ENCODE peak calls at places on chromosomes 7 and 10, in five cellular contexts. N, K, B, V and Z are unnamed samples.

GRCh38 chr7:57256637-57257375 is 124.6 kb upstream of the ZNF479 start:
- DNase-seq in N (no peak), K (no peak), B (no peak), V (no peak), Z (no peak)

GRCh38 chr7:28112883-28113540 is 67.6 kb downstream of the JAZF1 start:
- DNase-seq in N (no peak), K (peak; percentile 85), B (no peak), V (no peak), Z (no peak)

GRCh38 chr10:71711052-71711623 is 8.4 kb downstream of the C10orf105 start:
- DNase-seq in N (no peak), K (no peak), B (no peak), V (no peak), Z (no peak)

GRCh38 chr10:117409549-117410283 is 34.5 kb upstream of the PDZD8 start:
- DNase-seq in N (no peak), K (no peak), B (no peak), V (no peak), Z (no peak)

GRCh38 chr7:95441042-95441823 is 6.4 kb upstream of the PON2 start:
- DNase-seq in N (no peak), K (no peak), B (no peak), V (no peak), Z (no peak)

GRCh38 chr7:154906736-154907355 is 96.1 kb downstream of the PAXIP1 start:
- DNase-seq in N (no peak), K (no peak), B (no peak), V (no peak), Z (no peak)

GRCh38 chr7:155184923-155185322 is 112.8 kb upstream of the INSIG1 start:
- DNase-seq in N (no peak), K (no peak), B (no peak), V (no peak), Z (no peak)

GRCh38 chr7:118918556-118918955 is 694.1 kb downstream of the ANKRD7 start:
- DNase-seq in N (no peak), K (no peak), B (no peak), V (peak; percentile 11), Z (no peak)

GRCh38 chr7:149790146-149790548 is 16.8 kb upstream of the ZNF467 start:
- DNase-seq in N (no peak), K (peak; percentile 60), B (peak; percentile 34), V (no peak), Z (peak; percentile 77)

GRCh38 chr7:73329861-73330581 is 2.1 kb downstream of the FKBP6 start:
- DNase-seq in N (no peak), K (no peak), B (no peak), V (no peak), Z (no peak)

GRCh38 chr7:22872087-22872807 is 49.6 kb upstream of the TOMM7 start:
- DNase-seq in N (no peak), K (no peak), B (no peak), V (no peak), Z (no peak)

GRCh38 chr10:63199716-63200115 is 66.6 kb downstream of the NRBF2 start:
- DNase-seq in N (no peak), K (no peak), B (no peak), V (no peak), Z (no peak)

GRCh38 chr7:82755705-82756551 is 312.4 kb upstream of the CACNA2D1 start:
- DNase-seq in N (no peak), K (no peak), B (no peak), V (no peak), Z (no peak)

GRCh38 chr10:117375360-117376147 is at the start of gene PDZD8:
- DNase-seq in N (peak; percentile 97), K (peak; percentile 97), B (peak; percentile 94), V (peak; percentile 92), Z (peak; percentile 97)

GRCh38 chr10:120456626-120457430 is at the start of gene PLPP4:
- DNase-seq in N (no peak), K (no peak), B (no peak), V (no peak), Z (no peak)

GRCh38 chr10:8278099-8278498 is 223.6 kb downstream of the GATA3 start:
- DNase-seq in N (no peak), K (no peak), B (no peak), V (no peak), Z (no peak)

GRCh38 chr7:35255909-35256876 is 2.3 kb upstream of the TBX20 start:
- DNase-seq in N (no peak), K (no peak), B (no peak), V (peak; percentile 13), Z (no peak)

GRCh38 chr10:43938810-43939209 is 290.1 kb upstream of the ZNF32 start:
- DNase-seq in N (no peak), K (no peak), B (no peak), V (no peak), Z (no peak)

GRCh38 chr7:33937871-33938270 is 32.5 kb downstream of the BMPER start:
- DNase-seq in N (no peak), K (no peak), B (no peak), V (no peak), Z (no peak)

GRCh38 chr10:12609435-12609834 is 260.1 kb downstream of the CAMK1D start:
- DNase-seq in N (no peak), K (no peak), B (no peak), V (no peak), Z (no peak)

GRCh38 chr7:123901111-123901510 is 23.9 kb upstream of the SPAM1 start:
- DNase-seq in N (no peak), K (no peak), B (no peak), V (no peak), Z (no peak)

GRCh38 chr7:46545790-46546189 is 624.7 kb upstream of the IGFBP3 start:
- DNase-seq in N (no peak), K (no peak), B (no peak), V (no peak), Z (no peak)

GRCh38 chr7:36784991-36785940 is 61.0 kb upstream of the AOAH start:
- DNase-seq in N (no peak), K (peak; percentile 82), B (peak; percentile 51), V (no peak), Z (peak; percentile 54)

GRCh38 chr10:95334793-95335120 is 44.0 kb upstream of the PDLIM1 start:
- DNase-seq in N (no peak), K (no peak), B (no peak), V (no peak), Z (no peak)
- H3K4me1 ChIP-seq in N (no peaks in the 10 kb centered on the region), K (no peaks in the 10 kb centered on the region), B (peaks cover 79% of the 10 kb centered on the region), V (no peaks in the 10 kb centered on the region), Z (peaks cover 26% of the 10 kb centered on the region)

DNA sequence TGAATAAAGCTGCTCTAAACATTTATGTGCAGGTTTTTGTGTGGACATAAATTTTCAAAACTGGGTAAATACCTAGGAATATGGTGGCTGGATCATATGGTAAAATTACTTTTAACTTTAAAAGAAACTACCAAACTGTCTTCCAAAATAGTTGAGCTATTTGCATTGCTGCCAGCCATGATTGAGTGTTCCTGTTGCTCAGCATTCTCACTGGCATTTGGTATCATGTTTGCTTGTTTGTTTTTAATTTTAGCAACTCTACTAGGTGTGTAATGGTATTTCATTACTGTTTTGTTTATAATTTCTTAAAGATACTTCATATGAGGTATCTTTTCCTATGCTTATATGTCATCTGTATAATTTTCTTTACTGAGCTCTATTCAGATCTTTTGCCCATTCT is 143.2 kb downstream of the POLR1F start:
- DNase-seq in N (no peak), K (no peak), B (no peak), V (no peak), Z (no peak)
- H3K4me3 ChIP-seq in N (no peak overlapping the region), K (no peak overlapping the region), B (no peak overlapping the region), V (no peak overlapping the region), Z (no peak overlapping the region)

GRCh38 chr10:6401066-6401465 is 179.0 kb downstream of the PRKCQ start:
- DNase-seq in N (no peak), K (no peak), B (no peak), V (no peak), Z (no peak)
- H3K27ac ChIP-seq in N (no peak overlapping the region), K (no peak overlapping the region), B (no peak overlapping the region), V (no peak overlapping the region), Z (no peak overlapping the region)

GRCh38 chr10:34535872-34536271 is 279.2 kb downstream of the PARD3 start:
- DNase-seq in N (no peak), K (no peak), B (no peak), V (no peak), Z (no peak)

GRCh38 chr10:34540492-34540891 is 274.6 kb downstream of the PARD3 start:
- DNase-seq in N (no peak), K (no peak), B (no peak), V (no peak), Z (no peak)

GRCh38 chr10:34538291-34538829 is 276.7 kb downstream of the PARD3 start:
- DNase-seq in N (no peak), K (no peak), B (no peak), V (peak; percentile 8), Z (no peak)

GRCh38 chr10:34539533-34540315 is 275.4 kb downstream of the PARD3 start:
- DNase-seq in N (no peak), K (peak; percentile 63), B (peak; percentile 7), V (no peak), Z (no peak)

DNA sequence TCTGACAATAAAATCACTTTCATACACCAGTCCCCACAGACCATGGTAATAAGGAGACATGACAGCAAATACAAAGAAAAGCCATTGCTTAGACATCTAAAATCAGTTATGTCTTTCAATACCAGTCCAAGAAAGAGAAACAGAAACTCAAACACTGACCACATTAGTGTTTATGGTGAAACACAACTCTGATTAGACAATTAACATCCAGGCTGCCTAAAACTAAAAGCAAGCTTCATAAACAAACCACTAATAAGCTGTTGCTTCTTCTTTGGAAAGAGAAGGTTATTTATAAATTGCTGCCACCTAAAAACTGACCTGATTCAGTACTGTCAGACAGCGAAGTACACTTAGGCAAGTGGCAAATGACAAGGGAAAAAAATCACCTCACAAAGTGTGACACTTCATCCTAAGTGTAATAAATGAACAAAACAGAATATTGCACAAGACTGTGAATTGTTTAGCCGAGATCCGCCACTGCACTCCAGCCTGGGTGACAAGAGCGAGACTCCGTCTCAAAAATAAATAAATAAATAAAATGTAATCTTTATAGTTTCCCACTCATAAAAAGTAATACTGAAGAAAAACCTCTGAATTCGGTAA is 277.4 kb downstream of the PARD3 start:
- DNase-seq in N (no peak), K (no peak), B (no peak), V (no peak), Z (no peak)
- H3K4me1 ChIP-seq in N (no peaks in the 10 kb centered on the region), K (peaks cover 4% of the 10 kb centered on the region), B (peaks cover 40% of the 10 kb centered on the region), V (no peaks in the 10 kb centered on the region), Z (peaks cover 34% of the 10 kb centered on the region)

GRCh38 chr7:6651866-6652445 is 14.8 kb downstream of the ZNF316 start:
- DNase-seq in N (no peak), K (no peak), B (no peak), V (no peak), Z (no peak)

GRCh38 chr7:6652446-6653011 is 15.4 kb downstream of the ZNF316 start:
- DNase-seq in N (no peak), K (no peak), B (no peak), V (no peak), Z (no peak)

GRCh38 chr7:6654842-6655610 is 17.9 kb downstream of the ZNF316 start:
- DNase-seq in N (no peak), K (no peak), B (no peak), V (no peak), Z (no peak)

GRCh38 chr7:6654113-6654841 is 17.2 kb downstream of the ZNF316 start:
- DNase-seq in N (no peak), K (no peak), B (no peak), V (no peak), Z (no peak)

GRCh38 chr7:6653101-6653995 is 16.2 kb downstream of the ZNF316 start:
- DNase-seq in N (no peak), K (no peak), B (no peak), V (no peak), Z (no peak)
- H3K4me3 ChIP-seq in N (no peak overlapping the region), K (no peak overlapping the region), B (no peak overlapping the region), V (no peak overlapping the region), Z (no peak overlapping the region)

GRCh38 chr10:121609426-121610380 is 11.5 kb upstream of the FGFR2 start:
- DNase-seq in N (no peak), K (no peak), B (no peak), V (no peak), Z (no peak)
- H3K27ac ChIP-seq in N (no peak overlapping the region), K (no peak overlapping the region), B (no peak overlapping the region), V (no peak overlapping the region), Z (no peak overlapping the region)